ENCODE peak calls at places on chromosomes 2 and 18, in seven cellular contexts. One of them, this sample, is unnamed.

GRCh38 chr2:38323623-38324022 is 53.5 kb downstream of the ATL2 start:
- DNase-seq in HFFc6: no peak
- DNase-seq in fibroblast of the aortic adventitia: no peak
- DNase-seq in uterus: no peak
- DNase-seq in LNCaP clone FGC: no peak
- DNase-seq in IMR-90: no peak
- DNase-seq in lower lobe of right lung: no peak
- DNase-seq in this sample: no peak

GRCh38 chr2:26730950-26731349 is 33.1 kb upstream of the SLC35F6 start:
- DNase-seq in HFFc6: no peak
- DNase-seq in fibroblast of the aortic adventitia: no peak
- DNase-seq in uterus: no peak
- DNase-seq in LNCaP clone FGC: no peak
- DNase-seq in IMR-90: no peak
- DNase-seq in lower lobe of right lung: no peak
- DNase-seq in this sample: no peak

GRCh38 chr2:240432820-240433801 is 2.4 kb upstream of the GPC1 start:
- DNase-seq in HFFc6: no peak
- DNase-seq in fibroblast of the aortic adventitia: no peak
- DNase-seq in uterus: peak; percentile 15
- DNase-seq in LNCaP clone FGC: no peak
- DNase-seq in IMR-90: no peak
- DNase-seq in lower lobe of right lung: peak; percentile 42
- DNase-seq in this sample: no peak

GRCh38 chr2:132608222-132608795 is 61.7 kb downstream of the LYPD1 start:
- DNase-seq in HFFc6: no peak
- DNase-seq in fibroblast of the aortic adventitia: no peak
- DNase-seq in uterus: no peak
- DNase-seq in LNCaP clone FGC: no peak
- DNase-seq in IMR-90: no peak
- DNase-seq in lower lobe of right lung: no peak
- DNase-seq in this sample: no peak

GRCh38 chr18:45164551-45164950 is 450.7 kb upstream of the SLC14A2 start:
- DNase-seq in HFFc6: no peak
- DNase-seq in fibroblast of the aortic adventitia: peak; percentile 36
- DNase-seq in uterus: no peak
- DNase-seq in LNCaP clone FGC: no peak
- DNase-seq in IMR-90: no peak
- DNase-seq in lower lobe of right lung: no peak
- DNase-seq in this sample: no peak

GRCh38 chr2:63034575-63034974 is 16.1 kb upstream of the OTX1 start:
- DNase-seq in HFFc6: no peak
- DNase-seq in fibroblast of the aortic adventitia: no peak
- DNase-seq in uterus: no peak
- DNase-seq in LNCaP clone FGC: no peak
- DNase-seq in IMR-90: no peak
- DNase-seq in lower lobe of right lung: no peak
- DNase-seq in this sample: no peak

GRCh38 chr18:45954070-45954712 is 12.9 kb downstream of the EPG5 start:
- DNase-seq in HFFc6: peak; percentile 94
- DNase-seq in fibroblast of the aortic adventitia: peak; percentile 90
- DNase-seq in uterus: no peak
- DNase-seq in LNCaP clone FGC: no peak
- DNase-seq in IMR-90: peak; percentile 95
- DNase-seq in lower lobe of right lung: no peak
- DNase-seq in this sample: peak; percentile 57

GRCh38 chr18:36035253-36035652 is 32.1 kb downstream of the RPRD1A start:
- DNase-seq in HFFc6: peak; percentile 19
- DNase-seq in fibroblast of the aortic adventitia: peak; percentile 33
- DNase-seq in uterus: no peak
- DNase-seq in LNCaP clone FGC: peak; percentile 34
- DNase-seq in IMR-90: no peak
- DNase-seq in lower lobe of right lung: no peak
- DNase-seq in this sample: no peak

GRCh38 chr2:66929632-66930385 is 467.3 kb upstream of the ETAA1 start:
- DNase-seq in HFFc6: peak; percentile 66
- DNase-seq in fibroblast of the aortic adventitia: peak; percentile 91
- DNase-seq in uterus: peak; percentile 73
- DNase-seq in LNCaP clone FGC: no peak
- DNase-seq in IMR-90: peak; percentile 81
- DNase-seq in lower lobe of right lung: peak; percentile 79
- DNase-seq in this sample: peak; percentile 79

GRCh38 chr2:28452534-28453081 is 43.3 kb upstream of the PLB1 start:
- DNase-seq in HFFc6: peak; percentile 21
- DNase-seq in fibroblast of the aortic adventitia: peak; percentile 55
- DNase-seq in uterus: peak; percentile 67
- DNase-seq in LNCaP clone FGC: no peak
- DNase-seq in IMR-90: peak; percentile 27
- DNase-seq in lower lobe of right lung: peak; percentile 84
- DNase-seq in this sample: peak; percentile 68

GRCh38 chr2:9326975-9327374 is 96.4 kb downstream of the ITGB1BP1 start:
- DNase-seq in HFFc6: no peak
- DNase-seq in fibroblast of the aortic adventitia: no peak
- DNase-seq in uterus: no peak
- DNase-seq in LNCaP clone FGC: no peak
- DNase-seq in IMR-90: peak; percentile 32
- DNase-seq in lower lobe of right lung: no peak
- DNase-seq in this sample: no peak

GRCh38 chr2:137255990-137256389 is 490.6 kb downstream of the THSD7B start:
- DNase-seq in HFFc6: peak; percentile 77
- DNase-seq in fibroblast of the aortic adventitia: peak; percentile 42
- DNase-seq in uterus: no peak
- DNase-seq in LNCaP clone FGC: no peak
- DNase-seq in IMR-90: no peak
- DNase-seq in lower lobe of right lung: no peak
- DNase-seq in this sample: peak; percentile 40

GRCh38 chr18:66523219-66523991 is 80.5 kb downstream of the CDH19 start:
- DNase-seq in HFFc6: no peak
- DNase-seq in fibroblast of the aortic adventitia: no peak
- DNase-seq in uterus: no peak
- DNase-seq in LNCaP clone FGC: no peak
- DNase-seq in IMR-90: no peak
- DNase-seq in lower lobe of right lung: no peak
- DNase-seq in this sample: no peak

GRCh38 chr2:71609029-71609428 is 155.7 kb downstream of the DYSF start:
- DNase-seq in HFFc6: no peak
- DNase-seq in fibroblast of the aortic adventitia: no peak
- DNase-seq in uterus: no peak
- DNase-seq in LNCaP clone FGC: no peak
- DNase-seq in IMR-90: no peak
- DNase-seq in lower lobe of right lung: peak; percentile 17
- DNase-seq in this sample: no peak

GRCh38 chr2:239261336-239261735 is 139.5 kb downstream of the HDAC4 start:
- DNase-seq in HFFc6: no peak
- DNase-seq in fibroblast of the aortic adventitia: no peak
- DNase-seq in uterus: no peak
- DNase-seq in LNCaP clone FGC: no peak
- DNase-seq in IMR-90: no peak
- DNase-seq in lower lobe of right lung: no peak
- DNase-seq in this sample: no peak

GRCh38 chr18:58998421-58999203 is 133.9 kb downstream of the ZNF532 start:
- DNase-seq in HFFc6: peak; percentile 78
- DNase-seq in fibroblast of the aortic adventitia: peak; percentile 52
- DNase-seq in uterus: peak; percentile 77
- DNase-seq in LNCaP clone FGC: no peak
- DNase-seq in IMR-90: peak; percentile 70
- DNase-seq in lower lobe of right lung: no peak
- DNase-seq in this sample: peak; percentile 47

GRCh38 chr2:36858551-36859365 is 107.6 kb downstream of the STRN start:
- DNase-seq in HFFc6: no peak
- DNase-seq in fibroblast of the aortic adventitia: no peak
- DNase-seq in uterus: no peak
- DNase-seq in LNCaP clone FGC: no peak
- DNase-seq in IMR-90: no peak
- DNase-seq in lower lobe of right lung: no peak
- DNase-seq in this sample: no peak

GRCh38 chr2:62152000-62152399 is 43.9 kb upstream of the B3GNT2 start:
- DNase-seq in HFFc6: peak; percentile 56
- DNase-seq in fibroblast of the aortic adventitia: peak; percentile 19
- DNase-seq in uterus: no peak
- DNase-seq in LNCaP clone FGC: no peak
- DNase-seq in IMR-90: peak; percentile 64
- DNase-seq in lower lobe of right lung: no peak
- DNase-seq in this sample: peak; percentile 54

DNA sequence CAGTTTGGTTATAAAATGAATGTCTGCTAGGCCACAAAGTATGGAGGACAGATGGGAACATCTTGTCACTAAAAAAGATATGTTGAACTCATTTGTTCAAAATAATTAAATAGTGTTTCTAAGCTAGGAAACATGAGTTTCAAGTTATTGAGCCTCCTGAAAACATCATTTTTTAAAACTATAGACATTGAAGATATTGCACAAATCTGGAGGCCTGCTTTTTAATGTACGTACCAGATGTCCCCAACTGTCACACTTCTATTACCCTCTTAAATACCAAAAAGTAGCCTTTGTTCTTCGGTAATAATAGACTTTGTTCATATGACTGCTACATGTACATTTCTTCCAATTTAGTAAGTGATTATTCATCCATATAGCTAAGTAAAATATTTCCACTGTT is 147.3 kb upstream of the DAPL1 start:
- DNase-seq in HFFc6: no peak
- DNase-seq in fibroblast of the aortic adventitia: no peak
- DNase-seq in uterus: no peak
- DNase-seq in LNCaP clone FGC: no peak
- DNase-seq in IMR-90: no peak
- DNase-seq in lower lobe of right lung: no peak
- DNase-seq in this sample: no peak
- TF ChIP-seq CTCF in HFFc6: no peak
- TF ChIP-seq CTCF in fibroblast of the aortic adventitia: no peak
- TF ChIP-seq CTCF in uterus: no peak
- TF ChIP-seq CTCF in LNCaP clone FGC: no peak
- TF ChIP-seq CTCF in IMR-90: no peak
- TF ChIP-seq CTCF in lower lobe of right lung: no peak
- TF ChIP-seq CTCF in this sample: no peak

GRCh38 chr2:189762229-189762550 is 402 bp downstream of the OSGEPL1 start:
- DNase-seq in HFFc6: no peak
- DNase-seq in fibroblast of the aortic adventitia: no peak
- DNase-seq in uterus: no peak
- DNase-seq in LNCaP clone FGC: no peak
- DNase-seq in IMR-90: no peak
- DNase-seq in lower lobe of right lung: no peak
- DNase-seq in this sample: no peak

GRCh38 chr2:189762551-189763298 is at the start of gene OSGEPL1:
- DNase-seq in HFFc6: peak; percentile 87
- DNase-seq in fibroblast of the aortic adventitia: peak; percentile 93
- DNase-seq in uterus: peak; percentile 94
- DNase-seq in LNCaP clone FGC: peak; percentile 86
- DNase-seq in IMR-90: peak; percentile 90
- DNase-seq in lower lobe of right lung: peak; percentile 95
- DNase-seq in this sample: peak; percentile 93

DNA sequence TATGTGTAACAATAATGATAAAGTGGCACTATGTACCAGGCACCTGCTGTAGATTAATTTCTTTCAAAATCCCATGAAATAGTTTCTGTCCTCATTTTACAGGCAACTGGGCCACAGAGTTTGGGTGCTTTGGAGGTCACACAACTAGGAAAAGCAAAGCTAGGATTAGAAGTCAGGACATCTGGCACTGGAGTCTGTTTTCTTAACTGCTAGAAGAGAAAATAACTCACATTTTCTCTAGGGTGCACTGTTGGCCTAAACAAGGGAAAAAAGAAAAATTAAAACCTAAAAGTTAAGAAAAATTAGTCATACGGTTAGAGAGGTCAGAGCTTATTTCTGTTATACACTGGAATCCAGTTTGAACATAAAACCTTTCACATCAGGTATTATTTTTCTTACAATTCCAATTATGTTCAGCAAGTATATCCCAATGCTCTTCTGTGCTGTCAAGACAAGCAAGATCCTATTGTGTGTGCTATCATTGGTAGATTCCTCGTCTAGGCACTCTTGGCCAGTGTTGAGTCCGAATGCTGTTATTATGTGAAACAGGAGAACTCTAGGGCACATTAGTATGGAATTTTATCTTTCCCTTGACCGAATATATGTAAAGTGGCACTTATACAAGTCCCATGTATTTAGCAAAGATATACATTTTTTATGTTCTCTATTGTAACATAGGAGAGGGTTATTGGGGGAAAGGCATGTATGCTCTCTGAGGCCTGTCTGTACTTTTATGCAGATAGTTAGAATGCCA is 1.5 kb upstream of the OSGEPL1 start:
- DNase-seq in HFFc6: peak; percentile 13
- DNase-seq in fibroblast of the aortic adventitia: peak; percentile 37
- DNase-seq in uterus: no peak
- DNase-seq in LNCaP clone FGC: no peak
- DNase-seq in IMR-90: peak; percentile 46
- DNase-seq in lower lobe of right lung: no peak
- DNase-seq in this sample: no peak
- TF ChIP-seq CTCF in HFFc6: peak; percentile 33
- TF ChIP-seq CTCF in fibroblast of the aortic adventitia: no peak
- TF ChIP-seq CTCF in uterus: no peak
- TF ChIP-seq CTCF in LNCaP clone FGC: no peak
- TF ChIP-seq CTCF in IMR-90: peak; percentile 22
- TF ChIP-seq CTCF in lower lobe of right lung: no peak
- TF ChIP-seq CTCF in this sample: no peak

DNA sequence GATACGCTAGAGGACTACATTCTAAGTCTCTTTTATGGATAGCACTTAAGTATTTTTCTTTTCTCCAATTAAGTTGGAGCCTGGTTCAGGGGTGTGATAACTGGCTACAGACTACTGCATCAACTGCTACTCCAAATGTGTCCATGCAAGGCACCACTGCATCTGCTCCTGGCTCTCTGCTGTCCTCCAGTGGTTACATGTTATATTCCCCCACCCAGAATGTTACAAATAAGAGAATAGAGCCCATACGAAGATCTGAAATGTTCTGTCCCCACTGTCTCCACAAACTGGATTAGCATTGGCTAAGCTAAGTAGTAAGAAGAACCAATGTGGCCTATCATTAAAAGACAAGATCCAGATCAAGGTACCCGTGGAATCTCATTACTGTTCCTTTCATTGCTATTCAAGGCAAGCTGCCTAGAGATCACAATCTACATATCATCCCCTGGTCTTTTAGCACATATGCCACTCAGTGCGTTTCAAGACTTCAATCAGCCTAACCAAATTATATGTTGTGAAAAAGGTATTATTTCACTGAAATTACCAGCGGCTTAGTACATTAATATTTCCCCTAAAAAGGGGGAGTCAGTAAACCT is 308.3 kb upstream of the SLC8A1 start:
- DNase-seq in HFFc6: peak; percentile 72
- DNase-seq in fibroblast of the aortic adventitia: peak; percentile 63
- DNase-seq in uterus: peak; percentile 28
- DNase-seq in LNCaP clone FGC: no peak
- DNase-seq in IMR-90: peak; percentile 69
- DNase-seq in lower lobe of right lung: no peak
- DNase-seq in this sample: peak; percentile 64
- TF ChIP-seq CTCF in HFFc6: peak; percentile 95
- TF ChIP-seq CTCF in fibroblast of the aortic adventitia: peak; percentile 88
- TF ChIP-seq CTCF in uterus: peak; percentile 57
- TF ChIP-seq CTCF in LNCaP clone FGC: peak; percentile 60
- TF ChIP-seq CTCF in IMR-90: peak; percentile 97
- TF ChIP-seq CTCF in lower lobe of right lung: peak; percentile 42
- TF ChIP-seq CTCF in this sample: peak; percentile 87

DNA sequence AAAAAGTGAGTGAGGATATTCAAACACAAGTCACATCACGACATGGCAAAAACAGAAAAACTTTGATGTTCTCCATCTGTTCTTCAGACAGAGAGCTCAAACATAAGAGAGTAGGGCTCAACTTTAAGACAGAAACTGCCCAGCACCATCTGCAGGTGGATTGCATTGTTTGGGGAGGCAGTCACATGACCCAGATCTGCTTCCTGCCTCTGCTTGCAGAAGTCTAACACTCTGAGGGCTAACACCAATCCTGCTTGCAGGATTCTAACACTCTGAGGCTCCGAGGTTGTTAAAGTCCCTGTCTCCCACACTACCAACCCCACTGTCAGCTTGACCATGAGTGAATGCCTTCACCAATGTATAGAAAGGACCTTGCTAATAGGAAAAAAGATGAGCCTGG is 176.8 kb upstream of the CREB1 start:
- DNase-seq in HFFc6: no peak
- DNase-seq in fibroblast of the aortic adventitia: peak; percentile 20
- DNase-seq in uterus: peak; percentile 22
- DNase-seq in LNCaP clone FGC: no peak
- DNase-seq in IMR-90: peak; percentile 20
- DNase-seq in lower lobe of right lung: no peak
- DNase-seq in this sample: peak; percentile 24
- TF ChIP-seq CTCF in HFFc6: no peak
- TF ChIP-seq CTCF in fibroblast of the aortic adventitia: no peak
- TF ChIP-seq CTCF in uterus: peak; percentile 11
- TF ChIP-seq CTCF in LNCaP clone FGC: no peak
- TF ChIP-seq CTCF in IMR-90: no peak
- TF ChIP-seq CTCF in lower lobe of right lung: no peak
- TF ChIP-seq CTCF in this sample: no peak

This sample was measured in MCF 10A.